ENCODE peak calls at places on chromosome 14, in six cellular contexts. I is GM12865; A is H9; R is choroid plexus epithelial cell; C is fibroblast of pulmonary artery; M is CD4-positive, alpha-beta T cell. Z is an unnamed sample.
A peak's percentile ranks its signal among the peaks of the same experiment; 100 is the strongest.

GRCh38 chr14:100439781-100440180 is 116.6 kb downstream of the SLC25A47 start:
- DNase-seq in M (no peak), R (no peak), I (no peak), C (peak; percentile 62), A (no peak), Z (no peak)

GRCh38 chr14:58096731-58097130 is 55.3 kb downstream of the ARMH4 start:
- DNase-seq in R (no peak), I (no peak), C (no peak), A (no peak), M (no peak), Z (no peak)

GRCh38 chr14:105364100-105364708 is 34.1 kb upstream of the TEX22 start:
- DNase-seq in R (peak; percentile 37), C (peak; percentile 47), M (peak; percentile 41), I (no peak), A (no peak), Z (peak; percentile 81)

GRCh38 chr14:105329411-105330200 is 15.1 kb downstream of the PACS2 start:
- DNase-seq in C (no peak), A (no peak), M (no peak), R (no peak), I (no peak), Z (no peak)

GRCh38 chr14:73235531-73236155 is 1.7 kb upstream of the PAPLN start:
- DNase-seq in R (peak; percentile 81), A (peak; percentile 60), C (peak; percentile 77), I (no peak), M (no peak), Z (no peak)

GRCh38 chr14:78075610-78076277 is 94.4 kb upstream of the NRXN3 start:
- DNase-seq in R (no peak), I (no peak), A (no peak), C (no peak), M (no peak), Z (no peak)

GRCh38 chr14:76958975-76959710 is 69.4 kb downstream of the IRF2BPL start:
- DNase-seq in C (no peak), R (no peak), A (no peak), I (peak; percentile 91), M (no peak), Z (peak; percentile 63)

GRCh38 chr14:59520224-59520623 is 35.9 kb downstream of the JKAMP start:
- DNase-seq in A (no peak), R (no peak), M (no peak), I (no peak), C (no peak), Z (no peak)

GRCh38 chr14:101120636-101121398 is 217.3 kb upstream of the RTL1 start:
- DNase-seq in A (peak; percentile 24), C (no peak), M (no peak), I (no peak), R (peak; percentile 37), Z (no peak)

GRCh38 chr14:49598479-49599301 is at the start of gene LRR1:
- DNase-seq in C (peak; percentile 81), A (peak; percentile 81), I (peak; percentile 90), R (peak; percentile 88), M (peak; percentile 82), Z (peak; percentile 79)

GRCh38 chr14:90381999-90382451 is 14.8 kb upstream of the CALM1 start:
- DNase-seq in R (no peak), A (peak; percentile 59), I (peak; percentile 32), C (no peak), M (no peak), Z (no peak)

GRCh38 chr14:101029668-101030290 is 126.3 kb upstream of the RTL1 start:
- DNase-seq in R (no peak), C (no peak), M (no peak), A (no peak), I (no peak), Z (no peak)

GRCh38 chr14:31933716-31934115 is 143.4 kb upstream of the ARHGAP5 start:
- DNase-seq in A (no peak), R (peak; percentile 47), I (no peak), M (no peak), C (peak; percentile 69), Z (no peak)

GRCh38 chr14:89418452-89418851 is 1.4 kb upstream of the FOXN3 start:
- DNase-seq in C (no peak), I (no peak), R (no peak), A (peak; percentile 63), M (no peak), Z (no peak)

GRCh38 chr14:60266021-60266937 is 17.3 kb downstream of the PPM1A start:
- DNase-seq in A (no peak), R (peak; percentile 56), M (peak; percentile 1), I (peak; percentile 8), C (peak; percentile 33), Z (no peak)

GRCh38 chr14:87111141-87111540 is 881.8 kb downstream of the GALC start:
- DNase-seq in R (no peak), A (no peak), M (no peak), C (no peak), I (no peak), Z (no peak)

GRCh38 chr14:70416717-70417349 is at the start of gene SYNJ2BP:
- DNase-seq in I (peak; percentile 72), A (peak; percentile 88), R (peak; percentile 69), M (peak; percentile 52), C (peak; percentile 70), Z (peak; percentile 58)

GRCh38 chr14:93543766-93544165 is 113.0 kb downstream of the UNC79 start:
- DNase-seq in I (peak; percentile 18), R (peak; percentile 60), C (peak; percentile 48), A (no peak), M (no peak), Z (peak; percentile 14)

GRCh38 chr14:86574026-86574777 is 1044.3 kb downstream of the FLRT2 start:
- DNase-seq in A (no peak), R (peak; percentile 38), I (no peak), C (peak; percentile 59), M (no peak), Z (no peak)

GRCh38 chr14:91396959-91397815 is 20.4 kb downstream of the CCDC88C start:
- DNase-seq in C (no peak), A (peak; percentile 60), I (peak; percentile 85), M (peak; percentile 61), R (no peak), Z (peak; percentile 73)

GRCh38 chr14:35159742-35160409 is 37.5 kb downstream of the PRORP start:
- DNase-seq in I (peak; percentile 36), M (no peak), A (no peak), R (peak; percentile 96), C (peak; percentile 89), Z (no peak)

GRCh38 chr14:90045608-90046007 is 16.2 kb upstream of the KCNK13 start:
- DNase-seq in M (no peak), A (no peak), I (no peak), R (peak; percentile 23), C (no peak), Z (no peak)

GRCh38 chr14:76836029-76836630 is 9.9 kb downstream of the LRRC74A start:
- DNase-seq in M (no peak), A (no peak), R (no peak), I (no peak), C (peak; percentile 19), Z (no peak)

DNA sequence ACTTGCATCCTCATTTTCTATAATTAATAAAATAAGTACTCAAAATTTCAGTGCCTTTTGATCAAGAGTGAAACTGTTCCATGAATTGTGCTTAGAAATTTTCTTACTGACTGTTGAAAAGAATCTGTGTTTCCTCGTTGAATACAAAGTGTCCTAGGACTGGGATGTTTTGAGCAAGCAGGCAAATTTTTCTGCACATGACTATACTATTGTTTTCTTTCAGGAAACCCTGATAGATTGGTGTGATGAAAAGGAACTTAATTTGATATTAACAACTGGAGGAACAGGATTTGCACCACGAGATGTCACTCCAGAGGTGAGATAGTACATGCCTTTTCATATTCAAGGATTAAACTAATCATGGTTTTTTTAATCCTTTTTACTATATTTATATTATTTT is 316.3 kb downstream of the GPHN start:
- DNase-seq in R (no peak), A (no peak), C (no peak), I (no peak), M (no peak), Z (no peak)
- TF ChIP-seq CTCF in R (no peak), A (no peak), C (no peak), I (no peak), M (no peak), Z (no peak)

DNA sequence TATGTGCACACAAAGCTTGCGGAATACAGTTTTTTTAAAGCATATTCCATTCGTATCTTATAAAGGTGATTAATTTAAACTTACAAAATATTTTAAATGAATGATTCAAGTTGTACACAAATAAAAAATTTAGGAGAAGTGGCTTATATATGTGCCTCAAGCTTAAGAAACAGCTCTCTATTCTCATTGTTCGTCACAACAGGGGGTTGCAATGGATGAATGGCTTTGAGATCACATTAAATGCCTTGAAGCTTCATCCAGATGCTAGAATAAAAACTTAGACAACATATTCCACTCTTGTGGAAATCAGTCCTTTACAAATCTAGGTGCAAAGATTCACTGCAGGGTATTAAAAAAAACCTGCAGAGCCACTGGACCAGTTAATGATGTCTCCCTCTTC is 303.9 kb upstream of the LRFN5 start:
- DNase-seq in A (no peak), M (no peak), I (no peak), C (no peak), R (no peak), Z (no peak)
- TF ChIP-seq CTCF in A (no peak), M (no peak), I (no peak), C (no peak), R (no peak), Z (no peak)

GRCh38 chr14:104228221-104228620 is 89.8 kb downstream of the KIF26A start:
- DNase-seq in R (no peak), C (no peak), A (no peak), M (no peak), I (no peak), Z (no peak)

GRCh38 chr14:104227806-104228205 is 89.4 kb downstream of the KIF26A start:
- DNase-seq in I (no peak), M (no peak), A (no peak), C (no peak), R (no peak), Z (no peak)

GRCh38 chr14:104228716-104229620 is 90.6 kb downstream of the KIF26A start:
- DNase-seq in C (no peak), M (no peak), I (no peak), R (no peak), A (no peak), Z (no peak)

GRCh38 chr14:104224516-104225281 is 86.3 kb downstream of the KIF26A start:
- DNase-seq in I (peak; percentile 10), R (peak; percentile 13), M (no peak), A (peak; percentile 66), C (no peak), Z (peak; percentile 55)

GRCh38 chr14:104226421-104227385 is 88.3 kb downstream of the KIF26A start:
- DNase-seq in C (no peak), M (no peak), A (no peak), I (no peak), R (no peak), Z (no peak)
- TF ChIP-seq CTCF in C (no peak), M (no peak), A (peak; percentile 28), I (no peak), R (no peak), Z (no peak)

DNA sequence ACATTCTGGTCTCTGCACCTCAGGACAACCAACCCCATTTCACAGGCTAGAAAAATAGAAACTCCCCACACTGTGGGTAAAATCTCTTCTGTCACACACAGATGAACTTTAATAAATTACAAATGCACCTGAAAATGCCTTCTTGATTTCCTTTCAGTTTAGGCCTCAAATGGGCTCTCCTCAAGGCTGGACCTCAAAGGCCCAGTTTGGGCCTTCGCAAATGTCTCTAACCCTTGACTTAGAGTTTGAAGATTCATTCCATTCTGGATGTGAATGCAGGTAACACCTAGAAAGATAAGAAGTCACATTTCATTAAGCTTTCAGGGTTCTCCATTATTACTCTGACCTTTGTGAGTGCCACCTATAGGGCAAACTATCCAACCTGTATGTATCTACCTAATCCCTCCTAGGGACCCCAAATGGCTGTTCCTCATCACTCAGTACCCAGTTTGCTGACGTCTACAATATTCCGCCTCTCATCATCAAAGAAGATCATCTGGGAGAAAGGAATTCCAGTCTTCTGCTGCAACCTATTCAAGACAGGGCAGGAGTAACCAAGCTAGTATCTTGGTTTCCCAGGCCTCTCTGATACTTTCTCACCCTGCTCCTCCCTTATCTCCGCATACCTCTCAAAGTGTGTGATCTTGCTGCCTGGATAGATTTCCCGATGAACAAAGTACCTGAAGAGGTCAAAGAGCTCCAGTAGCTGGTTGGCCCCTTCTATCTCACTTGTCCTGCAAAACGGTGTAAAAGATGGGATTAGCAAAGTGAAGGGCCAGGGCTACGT is 771 bp upstream of the CHMP4A start:
- DNase-seq in C (no peak), I (no peak), M (no peak), R (no peak), A (no peak), Z (no peak)
- TF ChIP-seq CTCF in C (no peak), I (no peak), M (no peak), R (no peak), A (peak; percentile 16), Z (no peak)

Z was measured in GM13977.